ENCODE peak calls at places on chromosomes 7 and 10, in four cellular contexts. One of them, this sample, is unnamed.

GRCh38 chr7:120842131-120842621 is 15.8 kb downstream of the TSPAN12 start:
- DNase-seq in HepG2: peak
- DNase-seq in GM12878: no peak
- DNase-seq in K562: no peak
- DNase-seq in this sample: peak

GRCh38 chr10:29140991-29141390 is 147.9 kb upstream of the LYZL1 start:
- DNase-seq in HepG2: no peak
- DNase-seq in GM12878: no peak
- DNase-seq in K562: no peak
- DNase-seq in this sample: no peak

GRCh38 chr10:121694327-121694965 is 96.2 kb upstream of the FGFR2 start:
- DNase-seq in HepG2: no peak
- DNase-seq in GM12878: no peak
- DNase-seq in K562: no peak
- DNase-seq in this sample: no peak

GRCh38 chr10:97713828-97714400 is 384 bp downstream of the MARVELD1 start:
- DNase-seq in HepG2: no peak
- DNase-seq in GM12878: no peak
- DNase-seq in K562: peak
- DNase-seq in this sample: peak

GRCh38 chr7:42580061-42580460 is 331.8 kb downstream of the C7orf25 start:
- DNase-seq in HepG2: no peak
- DNase-seq in GM12878: no peak
- DNase-seq in K562: no peak
- DNase-seq in this sample: no peak

GRCh38 chr7:101066141-101066857 is 19.0 kb upstream of the TRIM56 start:
- DNase-seq in HepG2: no peak
- DNase-seq in GM12878: no peak
- DNase-seq in K562: no peak
- DNase-seq in this sample: no peak

GRCh38 chr10:10462116-10462515 is 555.6 kb upstream of the CELF2 start:
- DNase-seq in HepG2: no peak
- DNase-seq in GM12878: no peak
- DNase-seq in K562: no peak
- DNase-seq in this sample: no peak

GRCh38 chr10:113681533-113682470 is 2.1 kb downstream of the CASP7 start:
- DNase-seq in HepG2: no peak
- DNase-seq in GM12878: peak
- DNase-seq in K562: no peak
- DNase-seq in this sample: no peak

GRCh38 chr7:128209229-128210035 is 31.6 kb upstream of the LEP start:
- DNase-seq in HepG2: peak
- DNase-seq in GM12878: peak
- DNase-seq in K562: peak
- DNase-seq in this sample: peak

DNA sequence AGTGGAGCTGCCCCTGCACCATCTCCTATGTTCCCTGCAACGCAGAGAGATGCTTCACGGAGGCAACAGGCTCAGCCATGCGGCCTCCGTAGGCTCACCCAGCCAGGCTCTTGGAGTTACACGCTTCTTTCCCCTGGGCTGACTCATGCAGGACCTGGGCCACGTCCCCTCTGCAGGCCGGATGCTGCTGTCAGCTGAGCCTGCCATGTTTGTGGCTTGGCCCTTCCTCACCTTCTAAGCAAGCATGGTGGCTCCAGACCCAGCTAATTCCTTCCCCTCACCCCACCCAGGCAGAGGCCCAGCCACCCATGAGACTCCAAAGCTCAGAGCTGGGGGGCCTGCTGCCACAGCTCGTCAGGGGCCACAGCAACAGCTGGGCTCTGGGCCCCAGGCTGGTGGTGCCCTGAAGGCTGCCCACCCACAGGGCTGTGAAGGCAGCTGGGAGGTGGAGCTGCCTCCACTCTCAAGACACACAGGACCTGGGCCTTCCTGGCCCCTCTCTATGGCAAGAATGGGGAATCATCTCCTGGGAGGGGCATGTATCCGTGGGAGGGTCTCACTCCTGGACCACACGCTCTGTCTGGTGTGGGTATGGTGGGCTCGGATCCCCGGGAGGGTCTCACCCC is 219.6 kb downstream of the ELFN1 start:
- DNase-seq in HepG2: no peak
- DNase-seq in GM12878: no peak
- DNase-seq in K562: no peak
- DNase-seq in this sample: no peak
- TF ChIP-seq TARDBP in HepG2: no peak
- TF ChIP-seq TARDBP in GM12878: no peak
- TF ChIP-seq TARDBP in K562: no peak
- TF ChIP-seq TARDBP in this sample: no peak

GRCh38 chr10:968546-969199 is 19.6 kb upstream of the GTPBP4 start:
- DNase-seq in HepG2: no peak
- DNase-seq in GM12878: no peak
- DNase-seq in K562: no peak
- DNase-seq in this sample: no peak
- TF ChIP-seq FOXK2 in HepG2: no peak
- TF ChIP-seq FOXK2 in GM12878: no peak
- TF ChIP-seq FOXK2 in K562: no peak
- TF ChIP-seq FOXK2 in this sample: no peak

DNA sequence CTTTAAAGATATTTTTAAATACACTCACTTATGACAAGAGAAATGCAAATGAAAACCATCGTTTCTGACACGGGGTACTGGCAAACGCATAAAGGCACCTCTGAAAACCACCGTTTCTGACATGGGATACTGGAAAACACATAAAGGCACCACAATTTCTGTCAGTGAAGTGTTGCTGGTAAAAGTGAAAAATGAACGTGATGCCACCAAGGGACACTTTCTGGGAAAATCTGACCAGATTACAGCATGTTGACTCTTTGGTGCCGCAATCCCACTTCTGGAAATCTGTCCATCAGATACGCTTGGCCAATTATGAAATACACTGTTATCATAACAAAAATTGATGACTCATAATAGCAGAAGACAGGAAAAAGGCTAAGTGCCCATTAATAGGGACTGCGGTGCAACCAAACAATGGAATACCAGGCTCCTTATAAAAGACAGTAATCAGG is 131.7 kb downstream of the ZMYND11 start:
- DNase-seq in HepG2: no peak
- DNase-seq in GM12878: peak
- DNase-seq in K562: no peak
- DNase-seq in this sample: no peak
- TF ChIP-seq TARDBP in HepG2: no peak
- TF ChIP-seq TARDBP in GM12878: no peak
- TF ChIP-seq TARDBP in K562: no peak
- TF ChIP-seq TARDBP in this sample: no peak

GRCh38 chr10:102611514-102612095 is 32.7 kb upstream of the TRIM8 start:
- DNase-seq in HepG2: no peak
- DNase-seq in GM12878: no peak
- DNase-seq in K562: no peak
- DNase-seq in this sample: no peak

GRCh38 chr10:102614888-102615287 is 29.4 kb upstream of the TRIM8 start:
- DNase-seq in HepG2: no peak
- DNase-seq in GM12878: no peak
- DNase-seq in K562: no peak
- DNase-seq in this sample: no peak

GRCh38 chr10:102613761-102614160 is 30.5 kb upstream of the TRIM8 start:
- DNase-seq in HepG2: no peak
- DNase-seq in GM12878: no peak
- DNase-seq in K562: no peak
- DNase-seq in this sample: no peak

GRCh38 chr10:102613286-102613685 is 31.0 kb upstream of the TRIM8 start:
- DNase-seq in HepG2: no peak
- DNase-seq in GM12878: no peak
- DNase-seq in K562: no peak
- DNase-seq in this sample: no peak

DNA sequence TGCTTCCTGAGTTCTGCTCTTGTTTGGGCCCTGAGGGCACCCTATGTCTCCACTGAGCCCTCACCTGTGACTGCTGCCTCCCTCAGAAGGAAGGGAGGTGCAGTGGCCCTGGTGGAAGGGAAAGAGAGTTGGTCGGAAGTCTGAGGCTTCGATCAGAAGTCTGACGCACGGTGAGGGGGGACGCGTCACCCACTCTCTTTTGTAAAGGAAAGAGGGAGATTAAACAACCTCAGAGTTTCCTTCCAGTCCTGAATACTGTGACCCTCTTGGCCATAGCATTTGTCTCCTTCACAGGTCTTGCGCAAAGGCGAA is 31.4 kb upstream of the TRIM8 start:
- DNase-seq in HepG2: no peak
- DNase-seq in GM12878: no peak
- DNase-seq in K562: no peak
- DNase-seq in this sample: no peak
- TF ChIP-seq FOXK2 in HepG2: no peak
- TF ChIP-seq FOXK2 in GM12878: no peak
- TF ChIP-seq FOXK2 in K562: no peak
- TF ChIP-seq FOXK2 in this sample: no peak

GRCh38 chr10:112265745-112266144 is 17.5 kb upstream of the TECTB start:
- DNase-seq in HepG2: peak
- DNase-seq in GM12878: no peak
- DNase-seq in K562: no peak
- DNase-seq in this sample: no peak
- TF ChIP-seq TARDBP in HepG2: no peak
- TF ChIP-seq TARDBP in GM12878: no peak
- TF ChIP-seq TARDBP in K562: no peak
- TF ChIP-seq TARDBP in this sample: no peak

GRCh38 chr10:70558871-70559810 is 43.4 kb downstream of the PRF1 start:
- DNase-seq in HepG2: peak
- DNase-seq in GM12878: no peak
- DNase-seq in K562: peak
- DNase-seq in this sample: peak
- TF ChIP-seq FOXK2 in HepG2: no peak
- TF ChIP-seq FOXK2 in GM12878: no peak
- TF ChIP-seq FOXK2 in K562: peak
- TF ChIP-seq FOXK2 in this sample: no peak

DNA sequence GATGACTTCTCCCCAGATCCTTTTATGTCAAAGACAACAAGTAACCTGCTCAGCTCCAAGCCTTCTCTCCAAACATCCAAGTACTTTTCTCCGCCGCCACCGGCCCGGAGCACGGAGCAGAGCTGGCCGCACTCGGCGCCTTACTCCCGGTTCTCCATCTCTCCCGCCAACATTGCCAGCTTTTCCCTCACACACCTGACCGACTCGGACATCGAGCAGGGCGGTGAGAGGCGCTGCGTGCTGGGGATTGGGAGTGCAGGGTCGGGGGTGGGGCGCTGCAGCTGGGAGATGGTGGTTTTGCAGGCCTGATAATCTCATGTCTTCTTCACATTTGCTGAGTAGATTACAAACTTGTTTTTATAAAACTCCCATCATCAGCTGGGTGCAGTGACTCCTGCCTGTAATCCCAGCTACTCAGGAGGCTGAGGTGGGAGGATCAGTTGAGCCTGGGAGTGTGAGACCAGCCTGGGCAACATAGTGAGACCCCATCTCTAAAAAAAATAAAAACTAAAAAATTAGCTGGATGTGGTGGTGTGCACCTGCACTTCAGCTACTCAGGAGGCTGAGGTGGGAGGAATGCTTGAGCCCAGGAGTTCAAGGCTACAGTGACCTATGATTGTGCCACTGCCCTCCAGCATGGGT is 7.2 kb upstream of the BHLHA15 start:
- DNase-seq in HepG2: no peak
- DNase-seq in GM12878: no peak
- DNase-seq in K562: no peak
- DNase-seq in this sample: no peak
- TF ChIP-seq TARDBP in HepG2: no peak
- TF ChIP-seq TARDBP in GM12878: no peak
- TF ChIP-seq TARDBP in K562: no peak
- TF ChIP-seq TARDBP in this sample: no peak

GRCh38 chr7:1964913-1965578 is 267.7 kb downstream of the MAD1L1 start:
- DNase-seq in HepG2: no peak
- DNase-seq in GM12878: no peak
- DNase-seq in K562: no peak
- DNase-seq in this sample: no peak

GRCh38 chr7:1963575-1963974 is 269.2 kb downstream of the MAD1L1 start:
- DNase-seq in HepG2: no peak
- DNase-seq in GM12878: no peak
- DNase-seq in K562: no peak
- DNase-seq in this sample: no peak

GRCh38 chr7:1964556-1964912 is 268.2 kb downstream of the MAD1L1 start:
- DNase-seq in HepG2: no peak
- DNase-seq in GM12878: no peak
- DNase-seq in K562: no peak
- DNase-seq in this sample: no peak

GRCh38 chr7:1959305-1959704 is 273.4 kb downstream of the MAD1L1 start:
- DNase-seq in HepG2: no peak
- DNase-seq in GM12878: no peak
- DNase-seq in K562: no peak
- DNase-seq in this sample: no peak

DNA sequence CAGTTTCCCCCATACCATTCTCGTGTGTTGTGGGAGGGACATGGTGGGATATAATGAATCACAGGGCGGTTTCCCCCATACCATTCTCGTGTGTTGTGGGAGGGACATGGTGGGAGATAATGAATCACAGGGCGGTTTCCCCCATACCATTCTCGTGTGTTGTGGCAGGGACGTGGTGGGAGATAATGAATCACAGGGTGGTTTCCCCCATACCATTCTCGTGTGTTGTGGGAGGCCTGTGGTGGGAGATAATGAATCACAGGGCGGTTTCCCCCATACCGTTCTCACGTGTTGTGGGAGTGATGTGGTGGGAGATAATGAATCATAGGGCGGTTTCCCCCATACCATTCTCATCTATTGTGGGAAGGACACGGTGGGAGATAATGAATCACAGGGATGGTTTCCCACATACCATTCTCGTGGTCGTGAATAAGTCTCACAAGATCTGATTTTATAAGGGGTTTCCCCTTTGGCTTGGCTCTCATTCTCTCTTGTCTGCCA is 270.9 kb downstream of the MAD1L1 start:
- DNase-seq in HepG2: no peak
- DNase-seq in GM12878: peak
- DNase-seq in K562: no peak
- DNase-seq in this sample: no peak
- TF ChIP-seq FOXK2 in HepG2: no peak
- TF ChIP-seq FOXK2 in GM12878: no peak
- TF ChIP-seq FOXK2 in K562: no peak
- TF ChIP-seq FOXK2 in this sample: no peak

DNA sequence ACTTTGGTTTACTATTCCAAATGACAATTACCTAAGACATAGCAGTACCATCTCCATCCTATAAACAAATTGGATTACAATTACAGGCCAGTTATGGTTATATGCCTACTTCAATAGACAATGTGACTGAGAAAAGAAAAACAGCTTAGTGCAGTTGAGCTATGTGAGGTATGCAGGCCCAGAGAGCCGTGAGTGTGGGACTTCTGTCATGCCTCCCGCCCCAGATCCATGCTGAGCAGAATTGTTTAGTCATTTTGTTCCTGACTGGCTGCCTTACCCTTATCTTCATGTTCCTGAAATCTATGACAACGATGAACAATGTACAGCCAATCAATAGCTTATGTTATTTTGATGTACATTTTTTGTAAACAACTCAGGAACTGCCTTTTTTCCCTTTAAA is 21.7 kb downstream of the LARP4B start:
- DNase-seq in HepG2: no peak
- DNase-seq in GM12878: no peak
- DNase-seq in K562: no peak
- DNase-seq in this sample: no peak
- TF ChIP-seq TARDBP in HepG2: no peak
- TF ChIP-seq TARDBP in GM12878: no peak
- TF ChIP-seq TARDBP in K562: no peak
- TF ChIP-seq TARDBP in this sample: no peak

This sample was measured in HEK293T.